ENCODE peak calls at places on chromosomes 7 and 10, in nine cellular contexts. G is OCI-LY7; V is Panc1; A is CD8-positive, alpha-beta memory T cell; W is spleen; I is upper lobe of right lung; Q is mesendoderm; Y is CD4-positive, CD25-positive, alpha-beta regulatory T cell; S is GM23248. L is an unnamed sample.
A peak's percentile ranks its signal among the peaks of the same experiment; 100 is the strongest.

GRCh38 chr7:95092332-95092731 is 184.9 kb downstream of the PPP1R9A start:
- DNase-seq in V (no peak), W (no peak), S (no peak), I (no peak), G (no peak), Q (no peak), Y (no peak), A (no peak), L (no peak)

GRCh38 chr10:86267286-86268195 is 99.1 kb downstream of the GRID1 start:
- DNase-seq in I (peak; percentile 40), A (no peak), S (no peak), V (no peak), G (no peak), W (peak; percentile 42), Q (peak; percentile 36), Y (no peak), L (peak; percentile 27)

GRCh38 chr7:149147730-149148653 is 739 bp downstream of the ZNF398 start:
- DNase-seq in S (peak; percentile 89), W (peak; percentile 93), G (peak; percentile 41), Q (peak; percentile 60), A (peak; percentile 78), I (peak; percentile 84), Y (peak; percentile 74), V (no peak), L (peak; percentile 49)

GRCh38 chr10:9331583-9332008 is 1277.1 kb downstream of the GATA3 start:
- DNase-seq in W (no peak), Q (peak; percentile 30), S (peak; percentile 69), Y (peak; percentile 62), I (no peak), V (peak; percentile 8), A (peak; percentile 32), G (peak; percentile 66), L (no peak)

GRCh38 chr7:92873776-92874175 is 37.4 kb upstream of the CDK6 start:
- DNase-seq in V (no peak), Q (peak; percentile 50), I (no peak), A (no peak), Y (no peak), W (no peak), S (no peak), G (no peak), L (no peak)

GRCh38 chr10:13651969-13652720 is 65.4 kb downstream of the PRPF18 start:
- DNase-seq in G (no peak), S (no peak), I (no peak), Q (no peak), Y (no peak), W (no peak), V (no peak), A (no peak), L (no peak)

GRCh38 chr10:89651916-89652573 is 7.0 kb upstream of the PANK1 start:
- DNase-seq in W (no peak), G (peak; percentile 2), I (no peak), S (no peak), Y (no peak), A (no peak), Q (no peak), V (no peak), L (no peak)

GRCh38 chr7:114086491-114086905 is 167.7 kb upstream of the PPP1R3A start:
- DNase-seq in S (peak; percentile 47), I (peak; percentile 76), V (no peak), Q (peak; percentile 19), G (no peak), A (no peak), Y (no peak), W (no peak), L (no peak)

GRCh38 chr10:122462533-122463465 is 1.4 kb downstream of the HTRA1 start:
- DNase-seq in A (no peak), G (no peak), I (no peak), V (no peak), W (no peak), S (peak; percentile 78), Q (no peak), Y (no peak), L (no peak)

GRCh38 chr10:21969326-21970287 is 33.9 kb downstream of the DNAJC1 start:
- DNase-seq in G (no peak), I (no peak), Q (no peak), W (no peak), Y (no peak), V (no peak), A (no peak), S (peak; percentile 64), L (no peak)

GRCh38 chr10:96949039-96949683 is 117.1 kb downstream of the LCOR start:
- DNase-seq in Q (no peak), A (no peak), I (no peak), V (no peak), Y (no peak), S (no peak), G (no peak), W (no peak), L (no peak)

GRCh38 chr7:69232445-69233376 is 365.6 kb upstream of the AUTS2 start:
- DNase-seq in Y (no peak), Q (peak; percentile 90), W (no peak), G (no peak), V (no peak), A (no peak), S (no peak), I (no peak), L (no peak)

GRCh38 chr7:47153076-47153475 is 428.8 kb downstream of the TNS3 start:
- DNase-seq in V (no peak), A (no peak), I (no peak), Y (no peak), Q (no peak), W (no peak), S (peak; percentile 76), G (peak; percentile 69), L (no peak)

GRCh38 chr10:132850246-132850645 is 64.3 kb upstream of the NKX6-2 start:
- DNase-seq in G (no peak), W (peak; percentile 60), Y (no peak), A (no peak), V (no peak), I (peak; percentile 46), S (no peak), Q (no peak), L (no peak)

GRCh38 chr10:132848306-132848705 is 62.4 kb upstream of the NKX6-2 start:
- DNase-seq in I (peak; percentile 39), A (no peak), S (no peak), W (peak; percentile 57), Q (no peak), Y (no peak), G (no peak), V (no peak), L (no peak)

GRCh38 chr10:132848951-132849545 is 63.1 kb upstream of the NKX6-2 start:
- DNase-seq in V (no peak), S (no peak), I (peak; percentile 48), G (no peak), A (no peak), Y (no peak), Q (no peak), W (peak; percentile 66), L (no peak)

GRCh38 chr10:132850896-132851295 is 64.9 kb upstream of the NKX6-2 start:
- DNase-seq in W (peak; percentile 54), A (no peak), Y (no peak), V (no peak), G (no peak), Q (no peak), S (no peak), I (peak; percentile 42), L (peak; percentile 3)

DNA sequence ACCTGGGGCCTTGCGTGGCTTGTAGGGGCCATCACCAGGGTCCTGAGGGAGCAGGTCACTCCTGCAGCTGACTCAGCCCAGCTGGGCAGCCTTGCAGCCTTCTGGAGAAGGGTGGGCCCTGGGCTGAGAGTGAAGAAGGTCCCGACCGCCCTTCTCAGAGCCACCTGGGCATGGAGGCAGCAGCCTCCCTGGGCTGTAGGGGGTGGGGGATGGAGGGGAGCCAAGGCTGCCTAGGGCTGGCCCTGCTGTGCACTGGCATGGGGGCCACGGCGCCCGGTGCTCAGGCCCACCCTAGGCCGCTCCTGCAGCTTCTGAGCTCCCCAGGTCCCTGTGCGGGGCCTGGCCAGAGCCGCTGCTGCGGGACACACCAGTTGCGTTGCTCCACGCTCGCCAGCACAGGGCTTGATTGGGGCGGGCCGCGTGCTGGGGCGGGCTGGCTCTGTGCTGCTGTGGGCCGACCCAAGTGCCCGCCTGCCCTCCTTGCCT is 63.6 kb upstream of the NKX6-2 start:
- DNase-seq in Y (no peak), W (peak; percentile 41), Q (no peak), A (no peak), I (peak; percentile 54), G (no peak), V (no peak), S (no peak), L (no peak)
- H3K4me1 ChIP-seq in Y (no peaks in the 10 kb centered on the region), W (peaks cover 21% of the 10 kb centered on the region), Q (no peaks in the 10 kb centered on the region), A (peaks cover 5% of the 10 kb centered on the region), I (no peaks in the 10 kb centered on the region), G (no peaks in the 10 kb centered on the region), V (peaks cover 4% of the 10 kb centered on the region), S (no peaks in the 10 kb centered on the region), L (peaks cover 5% of the 10 kb centered on the region)

GRCh38 chr10:15856328-15857000 is 3.8 kb downstream of the MINDY3 start:
- DNase-seq in S (peak; percentile 36), W (no peak), Q (peak; percentile 93), Y (no peak), V (no peak), G (no peak), I (no peak), A (no peak), L (no peak)
- H3K27ac ChIP-seq in S (no peak overlapping the region), W (no peak overlapping the region), Q (no peak overlapping the region), Y (no peak overlapping the region), V (no peak overlapping the region), G (no peak overlapping the region), I (no peak overlapping the region), A (no peak overlapping the region), L (no peak overlapping the region)

GRCh38 chr7:30173058-30173897 is 38.5 kb downstream of the MTURN start:
- DNase-seq in S (peak; percentile 98), I (peak; percentile 73), Q (no peak), V (no peak), Y (no peak), A (no peak), W (no peak), G (peak; percentile 21), L (no peak)

GRCh38 chr7:30171753-30172447 is 37.1 kb downstream of the MTURN start:
- DNase-seq in A (no peak), V (no peak), I (no peak), W (no peak), G (no peak), Y (no peak), Q (no peak), S (peak; percentile 88), L (no peak)

GRCh38 chr7:30175171-30175570 is 40.4 kb downstream of the MTURN start:
- DNase-seq in I (no peak), Q (no peak), Y (no peak), W (no peak), V (no peak), G (no peak), A (no peak), S (no peak), L (no peak)

GRCh38 chr7:30170460-30171197 is 35.8 kb downstream of the MTURN start:
- DNase-seq in Y (no peak), I (no peak), W (no peak), Q (no peak), V (no peak), G (no peak), A (no peak), S (peak; percentile 53), L (no peak)

GRCh38 chr7:30172451-30172850 is 37.7 kb downstream of the MTURN start:
- DNase-seq in V (no peak), I (no peak), G (no peak), W (no peak), Y (no peak), S (peak; percentile 57), Q (no peak), A (no peak), L (no peak)
- H3K4me1 ChIP-seq in V (no peaks in the 10 kb centered on the region), I (peaks cover 10% of the 10 kb centered on the region), G (peaks cover 15% of the 10 kb centered on the region), W (peaks cover 60% of the 10 kb centered on the region), Y (no peaks in the 10 kb centered on the region), S (peaks cover 47% of the 10 kb centered on the region), Q (no peaks in the 10 kb centered on the region), A (no peaks in the 10 kb centered on the region), L (no peaks in the 10 kb centered on the region)

GRCh38 chr10:95881316-95881715 is 26.5 kb upstream of the CC2D2B start:
- DNase-seq in Y (no peak), S (no peak), W (no peak), Q (no peak), G (no peak), V (no peak), A (no peak), I (no peak), L (no peak)
- H3K27ac ChIP-seq in Y (no peak overlapping the region), S (no peak overlapping the region), W (no peak overlapping the region), Q (no peak overlapping the region), G (no peak overlapping the region), V (no peak overlapping the region), A (no peak overlapping the region), I (peak overlapping the region; percentile 6), L (no peak overlapping the region)

L was measured in CD8-positive, alpha-beta T cell.